ENCODE peak calls at places on chromosome 13, in nine cellular contexts. D is tibial artery, W is A549, U is IMR-90, K is endodermal cell, B is stomach, G is adrenal gland, H is pancreas, N is thoracic aorta. M is an unnamed sample. For H3K4me1, the result is how much of the 10 kb centered on the place peaks cover.

GRCh38 chr13:75675421-75675820 is 39.3 kb downstream of the LMO7 start:
- DNase-seq in H (no peak), U (peak), B (no peak), G (no peak), K (no peak), W (no peak), N (no peak), D (no peak), M (no peak)

GRCh38 chr13:114275309-114275708 is 6.1 kb upstream of the UPF3A start:
- DNase-seq in G (no peak), D (peak), H (no peak), W (no peak), U (no peak), N (no peak), K (no peak), B (no peak), M (no peak)

GRCh38 chr13:28046981-28047380 is 53.4 kb downstream of the FLT3 start:
- DNase-seq in G (no peak), U (peak), D (no peak), K (no peak), N (no peak), H (no peak), W (peak), B (no peak), M (no peak)

GRCh38 chr13:70964124-70964523 is 855.9 kb upstream of the KLHL1 start:
- DNase-seq in W (peak), B (no peak), U (no peak), G (no peak), K (no peak), D (no peak), N (no peak), H (no peak), M (no peak)

GRCh38 chr13:40031031-40031430 is 375.6 kb downstream of the COG6 start:
- DNase-seq in H (no peak), W (no peak), B (no peak), N (no peak), G (no peak), D (no peak), K (no peak), U (peak), M (no peak)

GRCh38 chr13:110627761-110628476 is 12.6 kb downstream of the NAXD start:
- DNase-seq in B (no peak), N (no peak), H (no peak), U (no peak), G (no peak), K (peak), D (no peak), W (no peak), M (no peak)

GRCh38 chr13:75870397-75870801 is 234.3 kb downstream of the LMO7 start:
- DNase-seq in K (peak), D (peak), G (no peak), H (no peak), N (no peak), U (peak), B (no peak), W (peak), M (no peak)

GRCh38 chr13:61040180-61040579 is 375.5 kb downstream of the PCDH20 start:
- DNase-seq in B (no peak), U (no peak), H (no peak), G (no peak), D (no peak), K (no peak), W (no peak), N (no peak), M (no peak)

GRCh38 chr13:101875717-101876393 is 423.4 kb downstream of the ITGBL1 start:
- DNase-seq in D (no peak), W (peak), H (no peak), B (no peak), G (no peak), K (no peak), N (no peak), U (peak), M (no peak)

GRCh38 chr13:66225071-66225470 is 1005.1 kb downstream of the PCDH9 start:
- DNase-seq in W (no peak), B (no peak), U (no peak), H (no peak), G (no peak), D (no peak), K (peak), N (no peak), M (no peak)

GRCh38 chr13:65606622-65607021 is 1623.5 kb downstream of the PCDH9 start:
- DNase-seq in D (no peak), G (no peak), U (peak), N (no peak), W (no peak), K (no peak), B (no peak), H (no peak), M (no peak)

DNA sequence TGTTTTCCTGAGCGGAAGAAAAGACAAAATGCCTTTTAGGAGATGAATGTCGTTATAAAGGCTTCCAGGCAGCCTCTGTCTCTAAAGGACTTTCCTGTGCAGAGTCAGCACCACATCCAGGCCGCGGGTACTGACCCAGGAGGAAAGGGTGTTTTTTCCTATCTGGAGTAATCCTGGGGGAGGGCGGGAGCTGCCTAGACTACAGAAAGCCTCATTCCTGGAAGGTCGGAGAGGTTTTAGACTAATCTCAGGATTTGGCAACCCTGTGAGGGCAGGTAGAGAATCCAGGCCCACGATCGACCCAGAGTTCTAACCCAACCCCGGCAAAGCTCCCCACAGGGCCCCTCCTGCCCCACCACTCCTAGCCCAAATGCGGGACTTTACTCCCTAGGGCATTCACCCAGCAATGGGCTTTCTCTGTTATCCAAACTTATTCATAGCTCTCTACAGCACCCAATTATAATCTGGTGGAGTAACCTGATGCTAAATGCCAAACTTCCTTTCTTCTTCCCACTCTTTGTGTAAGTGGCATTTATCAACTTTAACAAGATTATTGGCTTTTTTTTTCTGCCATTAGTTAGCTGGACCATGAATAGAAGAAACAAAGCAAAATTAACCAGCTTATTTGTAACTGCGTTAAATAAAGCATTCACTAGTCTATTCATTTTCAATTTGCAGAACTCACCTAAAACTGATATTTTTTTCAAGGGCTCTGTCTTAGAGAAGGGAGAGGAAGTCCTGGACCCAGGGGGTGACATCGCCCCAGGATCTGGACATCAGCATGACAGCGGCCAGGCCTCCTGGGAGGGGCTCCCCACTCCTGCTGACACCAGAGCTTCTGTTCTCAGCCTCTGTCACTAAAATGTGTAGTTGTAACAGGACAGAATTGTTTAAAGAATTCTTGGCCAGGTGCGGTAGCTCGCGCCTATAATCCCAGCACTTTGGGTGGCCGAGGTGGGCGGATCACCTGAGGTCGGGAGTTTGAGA is 1.4 kb downstream of the FAM124A start:
- DNase-seq in D (no peak), B (no peak), W (no peak), U (no peak), H (no peak), G (no peak), N (no peak), K (peak), M (no peak)
- H3K27ac ChIP-seq in D (peak), B (peak), W (no peak), U (no peak), H (no peak), G (no peak), N (no peak), K (no peak), M (peak)

GRCh38 chr13:33197551-33197971 is 88.0 kb downstream of the STARD13 start:
- DNase-seq in B (no peak), U (no peak), K (peak), N (no peak), W (no peak), G (no peak), H (no peak), D (no peak), M (no peak)

GRCh38 chr13:33202644-33203169 is 82.8 kb downstream of the STARD13 start:
- DNase-seq in K (no peak), N (no peak), W (no peak), U (no peak), G (no peak), H (no peak), D (no peak), B (no peak), M (no peak)

GRCh38 chr13:33194820-33195692 is 90.5 kb downstream of the STARD13 start:
- DNase-seq in H (peak), N (peak), W (peak), G (no peak), D (no peak), B (peak), K (no peak), U (peak), M (no peak)

GRCh38 chr13:33195693-33196464 is 89.7 kb downstream of the STARD13 start:
- DNase-seq in H (no peak), K (no peak), N (no peak), B (no peak), U (no peak), W (no peak), D (no peak), G (no peak), M (no peak)

GRCh38 chr13:33199282-33199850 is 86.2 kb downstream of the STARD13 start:
- DNase-seq in U (no peak), N (no peak), B (no peak), W (no peak), D (no peak), G (no peak), H (no peak), K (no peak), M (no peak)
- H3K4me1 ChIP-seq in U (under half), N (half or more), B (under half), W (under half), D (under half), G (under half), H (under half), K (under half), M (under half)

DNA sequence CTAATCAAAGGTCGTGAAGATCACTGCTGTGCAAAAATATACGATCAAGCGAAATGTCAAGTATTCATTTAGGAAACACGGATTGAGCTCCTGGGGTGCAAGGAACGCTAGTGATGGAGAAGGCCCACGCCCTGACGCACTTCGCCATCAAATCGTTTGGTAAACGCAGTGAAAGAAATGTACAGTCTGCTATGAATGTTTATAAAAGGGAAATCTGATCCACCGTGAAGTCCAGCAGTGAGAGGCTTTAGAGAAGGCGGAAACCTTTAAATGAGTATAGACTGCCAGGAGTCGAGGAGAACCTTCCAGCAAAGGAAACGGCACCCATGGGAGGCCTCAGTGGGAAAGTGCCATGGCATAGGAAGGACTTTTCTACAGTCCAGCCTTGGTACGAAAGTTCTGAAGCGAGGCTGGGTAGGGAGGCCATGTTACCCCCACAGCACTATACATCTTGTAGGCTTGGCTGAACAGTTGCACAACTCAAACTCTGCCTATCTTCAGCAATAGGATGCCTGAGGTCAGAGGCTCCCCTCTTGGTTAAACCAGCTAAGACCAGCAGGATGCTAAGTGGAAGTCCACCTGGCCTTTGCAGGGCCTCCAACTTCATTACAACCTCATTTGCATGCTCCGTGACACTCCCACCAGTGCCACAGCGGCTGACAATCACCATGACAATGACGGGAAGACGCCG is 20.4 kb downstream of the PCID2 start:
- DNase-seq in H (no peak), D (no peak), B (no peak), U (peak), G (no peak), K (no peak), N (no peak), W (no peak), M (no peak)
- H3K27ac ChIP-seq in H (no peak), D (peak), B (peak), U (peak), G (peak), K (no peak), N (no peak), W (peak), M (peak)

GRCh38 chr13:89315287-89315686 is 1644.1 kb downstream of the SLITRK5 start:
- DNase-seq in H (no peak), B (no peak), D (no peak), W (no peak), U (no peak), G (no peak), N (no peak), K (no peak), M (no peak)

GRCh38 chr13:89307278-89307677 is 1636.1 kb downstream of the SLITRK5 start:
- DNase-seq in D (no peak), U (no peak), N (no peak), B (no peak), H (no peak), G (no peak), W (no peak), K (no peak), M (no peak)

DNA sequence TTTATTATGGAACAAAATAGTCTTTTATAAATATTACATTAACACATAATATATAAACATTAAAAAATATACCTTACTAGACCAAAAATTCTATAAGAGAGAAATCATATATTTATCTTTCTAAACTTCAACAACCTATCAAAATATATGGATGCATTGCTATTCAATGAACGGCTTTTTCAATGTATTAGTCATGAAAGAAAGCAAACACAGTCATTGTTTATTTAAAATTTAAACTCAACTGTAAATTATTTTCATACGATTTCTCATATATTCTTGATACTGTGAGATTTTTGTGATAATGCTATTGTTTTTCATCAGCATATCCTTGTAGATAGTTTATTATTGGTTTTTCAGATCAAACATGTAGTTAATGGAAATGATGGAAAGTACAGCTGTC is 1639.8 kb downstream of the SLITRK5 start:
- DNase-seq in G (no peak), D (no peak), H (no peak), K (no peak), B (no peak), W (no peak), N (no peak), U (no peak), M (no peak)
- H3K4me1 ChIP-seq in G (under half), D (under half), H (under half), K (under half), B (under half), W (under half), N (under half), U (under half), M (under half)

DNA sequence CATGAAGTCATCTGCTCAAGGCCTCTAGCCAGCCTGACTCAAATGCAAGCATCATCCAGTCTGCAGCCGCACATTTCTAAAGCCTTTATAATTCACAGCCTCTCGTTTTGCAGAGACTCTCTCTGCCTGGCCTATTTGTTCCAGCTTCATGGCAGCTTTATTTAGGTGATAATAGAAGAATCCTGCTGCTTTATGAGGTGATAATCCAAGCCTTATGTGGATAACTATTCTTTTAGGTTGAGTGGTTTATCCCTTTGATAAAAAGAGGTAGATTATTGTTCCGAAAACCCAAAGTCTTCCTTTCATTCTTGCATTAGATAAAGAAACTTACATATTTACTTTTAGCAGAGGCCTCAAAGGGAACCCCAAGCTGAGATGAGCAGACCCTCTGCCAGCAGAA is 58.3 kb downstream of the OXGR1 start:
- DNase-seq in W (no peak), U (no peak), H (no peak), K (no peak), N (no peak), D (no peak), G (no peak), B (no peak), M (no peak)
- H3K27ac ChIP-seq in W (no peak), U (no peak), H (no peak), K (no peak), N (no peak), D (no peak), G (no peak), B (no peak), M (no peak)

DNA sequence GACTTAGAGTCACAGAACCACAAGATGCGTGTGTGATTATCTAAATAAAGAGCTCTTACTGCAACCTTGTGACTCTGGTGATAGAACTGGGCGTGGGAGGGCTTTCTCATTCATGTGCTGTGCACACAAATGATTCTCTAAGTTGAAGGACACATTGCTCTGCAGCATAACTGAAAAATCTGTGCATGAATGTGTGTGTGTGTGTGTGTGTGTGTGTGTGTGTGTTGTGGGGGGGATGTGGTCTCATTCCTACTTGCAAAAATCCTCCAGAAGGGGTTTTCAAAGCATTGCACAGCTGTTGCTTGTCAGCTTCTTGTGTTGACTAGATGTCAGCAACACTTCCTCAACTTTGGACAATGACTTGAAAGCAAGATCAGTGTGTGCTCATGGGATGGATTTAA is 22.4 kb downstream of the LRCH1 start:
- DNase-seq in D (no peak), G (no peak), K (no peak), H (no peak), B (no peak), U (peak), W (no peak), N (no peak), M (no peak)
- H3K4me1 ChIP-seq in D (half or more), G (under half), K (under half), H (under half), B (half or more), U (under half), W (half or more), N (half or more), M (under half)

DNA sequence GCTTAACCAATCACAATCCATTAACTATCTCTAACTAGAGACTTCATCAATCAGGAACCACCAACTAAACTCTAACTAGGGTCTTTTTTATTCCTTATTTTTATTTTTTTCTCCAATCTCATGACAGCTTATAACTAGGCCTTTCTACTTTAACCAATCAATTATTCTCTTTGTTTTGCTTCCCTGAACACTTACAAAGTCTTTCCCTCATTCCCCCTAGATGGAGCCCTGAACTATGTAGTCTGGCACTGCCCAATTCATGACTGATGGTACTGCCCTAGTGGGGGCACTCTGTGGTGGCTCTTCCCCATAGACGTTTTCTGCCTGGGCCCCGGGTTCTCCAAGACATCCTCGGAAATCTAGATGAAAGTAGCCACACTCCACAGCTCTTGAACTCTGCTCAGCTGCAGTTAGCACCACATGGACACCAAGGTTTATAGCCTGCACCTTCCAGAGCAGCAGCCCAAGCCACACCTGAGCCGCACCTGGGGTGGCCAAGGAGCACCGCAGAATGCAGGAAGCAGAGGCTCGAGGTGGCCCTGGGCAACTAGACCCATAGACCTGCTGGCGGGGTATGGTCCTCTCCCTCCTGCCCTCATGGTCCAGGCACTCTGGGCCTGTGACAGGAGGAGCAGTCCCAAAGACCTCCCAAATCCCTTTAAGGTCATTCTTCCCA is 6.6 kb downstream of the ATP7B start:
- DNase-seq in N (no peak), G (no peak), W (no peak), U (no peak), H (no peak), K (no peak), B (no peak), D (no peak), M (no peak)
- H3K27ac ChIP-seq in N (no peak), G (no peak), W (no peak), U (no peak), H (no peak), K (no peak), B (no peak), D (no peak), M (no peak)